ENCODE peak calls at places on chromosomes 7 and 10, in nine cellular contexts. One of them, this sample, is unnamed.
A peak's percentile ranks its signal among the peaks of the same experiment; 100 is the strongest.

GRCh38 chr10:119132521-119133345 is 28.8 kb downstream of the DENND10 start:
- DNase-seq in T-helper 22 cell: no peak
- DNase-seq in NCI-H69: no peak
- DNase-seq in NCI-H1694 treated with DMSO at 0.1 percent for 48 hours: no peak
- DNase-seq in SK-N-SH: no peak
- DNase-seq in nucleus accumbens: no peak
- DNase-seq in K562: no peak
- DNase-seq in WTC11: no peak
- DNase-seq in HFFc6: no peak
- DNase-seq in this sample: no peak

GRCh38 chr10:102408728-102409603 is 9.6 kb downstream of the PSD start:
- DNase-seq in WTC11: peak; percentile 55
- DNase-seq in HFFc6: no peak
- DNase-seq in nucleus accumbens: peak; percentile 67
- DNase-seq in NCI-H69: peak; percentile 60
- DNase-seq in NCI-H1694 treated with DMSO at 0.1 percent for 48 hours: no peak
- DNase-seq in K562: peak; percentile 84
- DNase-seq in T-helper 22 cell: peak; percentile 56
- DNase-seq in SK-N-SH: peak; percentile 91
- DNase-seq in this sample: no peak

GRCh38 chr7:45890902-45891461 is 2.7 kb downstream of the IGFBP1 start:
- DNase-seq in nucleus accumbens: no peak
- DNase-seq in SK-N-SH: peak; percentile 58
- DNase-seq in NCI-H1694 treated with DMSO at 0.1 percent for 48 hours: no peak
- DNase-seq in K562: peak; percentile 38
- DNase-seq in NCI-H69: peak; percentile 42
- DNase-seq in HFFc6: peak; percentile 36
- DNase-seq in WTC11: no peak
- DNase-seq in T-helper 22 cell: no peak
- DNase-seq in this sample: no peak

GRCh38 chr7:105032553-105033214 is 18.7 kb downstream of the KMT2E start:
- DNase-seq in WTC11: no peak
- DNase-seq in NCI-H69: no peak
- DNase-seq in NCI-H1694 treated with DMSO at 0.1 percent for 48 hours: no peak
- DNase-seq in K562: no peak
- DNase-seq in HFFc6: no peak
- DNase-seq in SK-N-SH: no peak
- DNase-seq in T-helper 22 cell: no peak
- DNase-seq in nucleus accumbens: no peak
- DNase-seq in this sample: no peak

GRCh38 chr7:133645870-133646492 is 393.1 kb downstream of the EXOC4 start:
- DNase-seq in WTC11: no peak
- DNase-seq in NCI-H1694 treated with DMSO at 0.1 percent for 48 hours: no peak
- DNase-seq in HFFc6: no peak
- DNase-seq in NCI-H69: peak; percentile 56
- DNase-seq in nucleus accumbens: no peak
- DNase-seq in K562: no peak
- DNase-seq in T-helper 22 cell: no peak
- DNase-seq in SK-N-SH: no peak
- DNase-seq in this sample: no peak

GRCh38 chr7:1410992-1411391 is 48.3 kb downstream of the MICALL2 start:
- DNase-seq in nucleus accumbens: no peak
- DNase-seq in HFFc6: no peak
- DNase-seq in K562: no peak
- DNase-seq in T-helper 22 cell: no peak
- DNase-seq in SK-N-SH: peak; percentile 58
- DNase-seq in NCI-H69: no peak
- DNase-seq in NCI-H1694 treated with DMSO at 0.1 percent for 48 hours: no peak
- DNase-seq in WTC11: no peak
- DNase-seq in this sample: no peak

GRCh38 chr7:7157887-7158271 is 24.5 kb upstream of the C1GALT1 start:
- DNase-seq in SK-N-SH: no peak
- DNase-seq in T-helper 22 cell: no peak
- DNase-seq in HFFc6: peak; percentile 71
- DNase-seq in WTC11: no peak
- DNase-seq in NCI-H1694 treated with DMSO at 0.1 percent for 48 hours: no peak
- DNase-seq in nucleus accumbens: no peak
- DNase-seq in NCI-H69: no peak
- DNase-seq in K562: no peak
- DNase-seq in this sample: no peak

GRCh38 chr10:133144771-133145170 is 15.2 kb upstream of the KNDC1 start:
- DNase-seq in K562: no peak
- DNase-seq in HFFc6: no peak
- DNase-seq in nucleus accumbens: no peak
- DNase-seq in NCI-H69: no peak
- DNase-seq in T-helper 22 cell: no peak
- DNase-seq in SK-N-SH: no peak
- DNase-seq in NCI-H1694 treated with DMSO at 0.1 percent for 48 hours: no peak
- DNase-seq in WTC11: peak; percentile 7
- DNase-seq in this sample: no peak

GRCh38 chr10:11742009-11742778 is at the start of gene ECHDC3:
- DNase-seq in SK-N-SH: peak; percentile 95
- DNase-seq in NCI-H1694 treated with DMSO at 0.1 percent for 48 hours: no peak
- DNase-seq in nucleus accumbens: no peak
- DNase-seq in K562: peak; percentile 96
- DNase-seq in T-helper 22 cell: peak; percentile 51
- DNase-seq in HFFc6: no peak
- DNase-seq in NCI-H69: peak; percentile 82
- DNase-seq in WTC11: peak; percentile 70
- DNase-seq in this sample: peak; percentile 29

GRCh38 chr7:113294750-113295149 is 176.4 kb upstream of the SMIM30 start:
- DNase-seq in HFFc6: no peak
- DNase-seq in nucleus accumbens: no peak
- DNase-seq in NCI-H69: no peak
- DNase-seq in SK-N-SH: no peak
- DNase-seq in K562: no peak
- DNase-seq in NCI-H1694 treated with DMSO at 0.1 percent for 48 hours: no peak
- DNase-seq in WTC11: no peak
- DNase-seq in T-helper 22 cell: no peak
- DNase-seq in this sample: no peak

GRCh38 chr10:111018021-111018420 is 58.8 kb upstream of the ADRA2A start:
- DNase-seq in T-helper 22 cell: no peak
- DNase-seq in HFFc6: no peak
- DNase-seq in K562: no peak
- DNase-seq in WTC11: no peak
- DNase-seq in SK-N-SH: no peak
- DNase-seq in NCI-H1694 treated with DMSO at 0.1 percent for 48 hours: no peak
- DNase-seq in NCI-H69: peak; percentile 40
- DNase-seq in nucleus accumbens: no peak
- DNase-seq in this sample: no peak

GRCh38 chr7:106001196-106001595 is 38.1 kb downstream of the CDHR3 start:
- DNase-seq in HFFc6: no peak
- DNase-seq in WTC11: no peak
- DNase-seq in nucleus accumbens: no peak
- DNase-seq in K562: no peak
- DNase-seq in SK-N-SH: no peak
- DNase-seq in T-helper 22 cell: no peak
- DNase-seq in NCI-H69: no peak
- DNase-seq in NCI-H1694 treated with DMSO at 0.1 percent for 48 hours: no peak
- DNase-seq in this sample: no peak

GRCh38 chr7:52565980-52566379 is 469.5 kb upstream of the POM121L12 start:
- DNase-seq in T-helper 22 cell: no peak
- DNase-seq in NCI-H1694 treated with DMSO at 0.1 percent for 48 hours: no peak
- DNase-seq in HFFc6: no peak
- DNase-seq in WTC11: no peak
- DNase-seq in SK-N-SH: peak; percentile 27
- DNase-seq in NCI-H69: no peak
- DNase-seq in nucleus accumbens: no peak
- DNase-seq in K562: no peak
- DNase-seq in this sample: no peak

GRCh38 chr7:128948976-128949760 is 11.4 kb downstream of the IRF5 start:
- DNase-seq in K562: no peak
- DNase-seq in HFFc6: no peak
- DNase-seq in SK-N-SH: no peak
- DNase-seq in WTC11: no peak
- DNase-seq in nucleus accumbens: no peak
- DNase-seq in T-helper 22 cell: no peak
- DNase-seq in NCI-H69: no peak
- DNase-seq in NCI-H1694 treated with DMSO at 0.1 percent for 48 hours: no peak
- DNase-seq in this sample: no peak

GRCh38 chr10:24680647-24681475 is 42.8 kb downstream of the ARHGAP21 start:
- DNase-seq in NCI-H1694 treated with DMSO at 0.1 percent for 48 hours: no peak
- DNase-seq in WTC11: no peak
- DNase-seq in HFFc6: no peak
- DNase-seq in SK-N-SH: no peak
- DNase-seq in K562: no peak
- DNase-seq in T-helper 22 cell: no peak
- DNase-seq in NCI-H69: no peak
- DNase-seq in nucleus accumbens: no peak
- DNase-seq in this sample: no peak

GRCh38 chr10:70379581-70380176 is 2.7 kb downstream of the LRRC20 start:
- DNase-seq in SK-N-SH: peak; percentile 64
- DNase-seq in K562: peak; percentile 82
- DNase-seq in nucleus accumbens: no peak
- DNase-seq in NCI-H1694 treated with DMSO at 0.1 percent for 48 hours: peak; percentile 9
- DNase-seq in T-helper 22 cell: no peak
- DNase-seq in WTC11: peak; percentile 57
- DNase-seq in NCI-H69: peak; percentile 3
- DNase-seq in HFFc6: no peak
- DNase-seq in this sample: no peak

GRCh38 chr10:124736491-124737136 is 7.6 kb downstream of the FAM53B start:
- DNase-seq in K562: no peak
- DNase-seq in NCI-H1694 treated with DMSO at 0.1 percent for 48 hours: no peak
- DNase-seq in WTC11: no peak
- DNase-seq in NCI-H69: peak; percentile 67
- DNase-seq in nucleus accumbens: peak; percentile 39
- DNase-seq in T-helper 22 cell: no peak
- DNase-seq in SK-N-SH: no peak
- DNase-seq in HFFc6: no peak
- DNase-seq in this sample: no peak

GRCh38 chr10:102738692-102739121 is 5.0 kb upstream of the WBP1L start:
- DNase-seq in NCI-H69: no peak
- DNase-seq in NCI-H1694 treated with DMSO at 0.1 percent for 48 hours: no peak
- DNase-seq in SK-N-SH: no peak
- DNase-seq in WTC11: no peak
- DNase-seq in T-helper 22 cell: no peak
- DNase-seq in HFFc6: no peak
- DNase-seq in K562: no peak
- DNase-seq in nucleus accumbens: no peak
- DNase-seq in this sample: no peak